ENCODE peak calls at places on chromosomes 6 and 20, in five cellular contexts. J is GM23338, I is keratinocyte, D is SK-N-SH, L is heart right ventricle. K is an unnamed sample.

GRCh38 chr6:154187714-154188113 is 148.7 kb downstream of the OPRM1 start:
- DNase-seq in D (no peak), J (no peak), I (no peak), L (no peak), K (no peak)

GRCh38 chr6:3714111-3714510 is 37.4 kb downstream of the PXDC1 start:
- DNase-seq in I (no peak), L (no peak), D (no peak), J (no peak), K (no peak)

GRCh38 chr6:128757961-128758360 is 125.0 kb upstream of the LAMA2 start:
- DNase-seq in L (no peak), D (no peak), I (peak), J (no peak), K (peak)

GRCh38 chr20:33707668-33708067 is 12.4 kb downstream of the PXMP4 start:
- DNase-seq in I (no peak), J (no peak), D (no peak), L (no peak), K (no peak)

GRCh38 chr6:1850581-1851157 is 241.0 kb downstream of the FOXC1 start:
- DNase-seq in L (no peak), I (no peak), J (no peak), D (peak), K (no peak)

GRCh38 chr20:64222273-64222672 is 33.3 kb upstream of the PCMTD2 start:
- DNase-seq in J (no peak), D (no peak), L (peak), I (peak), K (no peak)

GRCh38 chr6:161761966-161762365 is 488.1 kb upstream of the AGPAT4 start:
- DNase-seq in D (no peak), L (no peak), I (no peak), J (no peak), K (no peak)

GRCh38 chr6:33207569-33208088 is 671 bp upstream of the RING1 start:
- DNase-seq in D (peak), J (peak), I (no peak), L (peak), K (no peak)

GRCh38 chr6:166330612-166331011 is 11.7 kb downstream of the SFT2D1 start:
- DNase-seq in J (peak), L (peak), I (no peak), D (peak), K (no peak)

GRCh38 chr20:8287328-8287727 is 155.3 kb downstream of the PLCB1 start:
- DNase-seq in D (no peak), I (no peak), L (no peak), J (no peak), K (no peak)

GRCh38 chr20:64253000-64253383 is 2.6 kb upstream of the PCMTD2 start:
- DNase-seq in D (no peak), J (no peak), L (no peak), I (no peak), K (no peak)

GRCh38 chr6:30884521-30885480 is 482 bp downstream of the DDR1 start:
- DNase-seq in L (peak), D (peak), I (no peak), J (peak), K (no peak)

GRCh38 chr6:42864602-42865001 is 14.8 kb upstream of the RPL7L1 start:
- DNase-seq in I (no peak), L (no peak), J (no peak), D (no peak), K (no peak)

GRCh38 chr6:135233676-135234491 is 52.8 kb downstream of the MYB start:
- DNase-seq in J (no peak), D (no peak), I (no peak), L (no peak), K (no peak)

GRCh38 chr20:62136283-62137091 is 6.7 kb downstream of the PSMA7 start:
- DNase-seq in J (peak), D (peak), L (peak), I (no peak), K (no peak)

GRCh38 chr20:47204008-47204745 is 152.3 kb downstream of the ZMYND8 start:
- DNase-seq in J (no peak), L (no peak), I (peak), D (no peak), K (peak)

GRCh38 chr6:22682979-22683378 is 113.6 kb downstream of the HDGFL1 start:
- DNase-seq in J (no peak), I (no peak), D (no peak), L (no peak), K (peak)

GRCh38 chr20:53829086-53829703 is 235.6 kb upstream of the ZNF217 start:
- DNase-seq in D (no peak), L (no peak), J (no peak), I (peak), K (peak)

GRCh38 chr6:146913842-146914562 is 290.2 kb upstream of the STXBP5 start:
- DNase-seq in I (peak), L (peak), J (peak), D (peak), K (peak)

GRCh38 chr20:39576786-39577185 is 614.6 kb downstream of the DHX35 start:
- DNase-seq in I (no peak), L (no peak), D (no peak), J (no peak), K (no peak)

GRCh38 chr20:24588047-24588635 is 118.7 kb downstream of the SYNDIG1 start:
- DNase-seq in J (no peak), L (no peak), I (no peak), D (no peak), K (no peak)
- H3K27ac ChIP-seq in J (no peak), L (no peak), I (no peak), D (no peak), K (no peak)

DNA sequence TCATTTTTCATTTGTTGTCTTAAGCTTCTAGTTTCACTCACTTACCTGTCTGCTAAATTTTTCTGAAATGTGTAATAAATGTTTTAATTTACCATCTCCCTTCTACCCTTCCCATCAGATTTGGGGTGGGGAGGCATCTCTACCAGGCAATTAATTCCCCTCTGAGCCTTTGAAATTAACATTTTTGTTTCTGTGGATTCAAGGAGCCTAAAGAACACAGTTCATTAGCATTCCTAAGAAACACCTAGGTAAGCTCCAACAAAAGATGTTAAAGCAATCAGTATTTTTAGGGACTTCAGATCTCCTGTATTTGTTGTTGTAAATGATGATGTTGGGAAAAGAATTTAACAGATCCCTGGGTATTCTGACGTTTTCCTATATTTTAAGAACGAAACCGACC is 6.6 kb downstream of the TOP1 start:
- DNase-seq in I (no peak), D (no peak), L (no peak), J (peak), K (no peak)
- H3K27ac ChIP-seq in I (no peak), D (no peak), L (no peak), J (no peak), K (no peak)

DNA sequence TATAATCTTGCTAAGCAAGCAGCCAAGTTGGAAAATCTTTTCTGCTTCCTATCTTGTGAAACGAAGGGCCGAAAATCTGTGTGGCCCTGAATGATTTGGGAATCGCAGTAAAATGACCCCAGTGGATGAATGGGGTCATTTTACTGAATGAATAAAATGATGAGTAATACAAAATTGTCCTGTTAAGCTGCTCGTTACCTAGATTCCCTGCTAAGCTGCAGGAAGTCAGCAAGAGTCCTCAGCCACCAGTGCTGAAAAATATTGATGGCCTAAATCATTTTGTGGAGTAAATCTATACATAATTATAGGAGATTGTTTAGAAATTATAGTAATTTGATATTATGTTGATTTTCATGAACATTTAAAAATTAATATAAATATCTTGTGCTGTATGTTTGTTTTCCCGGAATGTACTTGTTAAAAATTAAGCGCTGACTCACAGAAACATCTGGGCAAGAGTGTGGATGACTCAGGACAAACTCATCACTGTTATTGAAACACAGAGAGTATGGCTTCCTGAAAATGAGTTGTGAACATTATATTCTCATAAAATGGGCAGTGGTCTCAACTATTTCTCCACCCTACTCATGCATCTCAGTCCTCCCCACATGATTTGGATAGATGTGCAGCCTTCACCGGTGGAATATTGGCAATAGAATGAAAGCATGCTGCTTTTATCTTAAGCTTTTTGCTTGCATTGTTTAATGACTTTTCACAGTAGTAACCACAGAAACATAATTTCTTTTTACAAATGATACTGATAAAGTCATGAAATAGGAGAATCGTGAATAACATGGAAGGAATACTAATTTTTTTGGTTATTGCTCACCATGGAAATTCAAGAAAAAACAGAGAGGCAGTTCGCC is 36.2 kb upstream of the RGS17 start:
- DNase-seq in D (no peak), J (no peak), L (no peak), I (peak), K (peak)
- H3K27ac ChIP-seq in D (peak), J (no peak), L (no peak), I (peak), K (peak)

DNA sequence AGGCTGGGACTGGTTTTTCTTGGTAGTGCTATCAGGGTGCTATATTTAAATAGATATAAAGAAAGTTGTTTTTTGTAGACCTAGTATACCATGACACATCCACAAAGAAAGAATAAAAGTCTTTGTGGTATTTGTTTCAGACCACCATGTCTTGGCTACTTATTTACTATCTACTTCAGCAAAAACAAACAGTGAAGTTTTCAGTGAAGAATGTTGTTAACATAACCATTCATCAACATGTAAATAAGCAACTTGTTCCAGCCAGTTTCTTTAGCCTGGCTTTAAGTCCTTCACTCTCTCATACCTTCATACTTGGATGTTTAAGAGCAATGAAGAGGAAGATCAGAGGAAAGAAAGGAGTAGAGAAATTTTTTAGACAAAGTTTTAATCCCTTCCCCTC is 624.1 kb downstream of the CD109 start:
- DNase-seq in L (no peak), D (no peak), I (no peak), J (peak), K (no peak)
- H3K27ac ChIP-seq in L (no peak), D (no peak), I (no peak), J (peak), K (no peak)

GRCh38 chr6:119034827-119035458 is 43.5 kb downstream of the FAM184A start:
- DNase-seq in J (peak), L (no peak), D (no peak), I (no peak), K (no peak)

GRCh38 chr6:119037264-119037663 is 41.2 kb downstream of the FAM184A start:
- DNase-seq in J (no peak), D (no peak), L (no peak), I (no peak), K (no peak)

GRCh38 chr6:119036076-119036475 is 42.4 kb downstream of the FAM184A start:
- DNase-seq in D (no peak), L (no peak), J (no peak), I (no peak), K (no peak)

GRCh38 chr6:119037941-119038623 is 40.4 kb downstream of the FAM184A start:
- DNase-seq in J (peak), I (no peak), D (no peak), L (no peak), K (no peak)

DNA sequence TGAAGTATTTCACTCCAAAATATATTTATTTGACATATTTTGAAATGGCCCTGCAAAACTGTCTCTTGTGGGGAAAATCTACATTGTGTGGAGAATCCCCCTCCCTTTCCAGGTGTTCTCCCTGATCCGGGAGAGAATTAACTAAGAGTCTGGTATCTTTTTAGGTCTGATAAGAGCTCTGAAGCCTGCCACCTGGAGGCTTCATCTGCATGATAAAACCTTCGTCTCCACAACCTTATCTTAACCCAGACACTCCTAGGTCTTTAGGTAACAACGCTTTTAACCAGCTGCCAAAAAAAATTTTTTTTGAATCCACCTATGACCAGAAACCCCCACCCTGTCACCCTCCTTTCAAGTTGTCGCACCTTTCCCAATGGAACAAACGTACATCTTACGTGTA is 43.0 kb downstream of the FAM184A start:
- DNase-seq in L (no peak), D (no peak), I (no peak), J (peak), K (no peak)
- H3K27ac ChIP-seq in L (no peak), D (no peak), I (no peak), J (peak), K (no peak)

GRCh38 chr20:45328451-45328850 is 19.8 kb downstream of the SDC4 start:
- DNase-seq in D (no peak), I (no peak), L (no peak), J (no peak), K (no peak)
- H3K27ac ChIP-seq in D (no peak), I (no peak), L (no peak), J (no peak), K (no peak)

DNA sequence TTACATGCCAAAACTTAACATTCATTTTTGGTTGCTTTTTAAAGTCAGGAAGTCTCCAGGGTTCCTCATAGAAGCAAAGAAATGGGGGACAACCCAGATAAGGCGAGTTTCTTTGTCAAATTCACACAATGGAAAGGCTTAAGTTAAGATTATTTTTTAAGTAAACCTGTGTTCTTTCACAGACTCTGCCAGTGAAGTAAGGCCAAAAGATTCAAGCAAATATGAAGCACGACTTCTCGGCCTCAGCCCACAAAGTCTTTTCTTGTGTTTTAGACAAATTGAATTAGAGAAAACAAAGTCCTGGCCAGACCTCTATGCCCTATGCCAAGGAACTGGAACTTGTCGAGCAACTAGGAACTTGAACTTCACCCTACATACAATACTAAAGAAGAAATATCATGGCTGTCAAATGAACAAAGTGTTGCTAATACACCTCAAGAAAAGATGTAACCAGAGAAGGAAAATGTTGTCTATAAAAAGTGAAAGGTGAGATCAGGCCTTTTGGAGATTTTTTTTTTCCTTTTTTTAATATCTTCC is 540.0 kb upstream of the JARID2 start:
- DNase-seq in L (no peak), J (no peak), D (no peak), I (no peak), K (no peak)
- H3K27ac ChIP-seq in L (no peak), J (no peak), D (no peak), I (peak), K (peak)

DNA sequence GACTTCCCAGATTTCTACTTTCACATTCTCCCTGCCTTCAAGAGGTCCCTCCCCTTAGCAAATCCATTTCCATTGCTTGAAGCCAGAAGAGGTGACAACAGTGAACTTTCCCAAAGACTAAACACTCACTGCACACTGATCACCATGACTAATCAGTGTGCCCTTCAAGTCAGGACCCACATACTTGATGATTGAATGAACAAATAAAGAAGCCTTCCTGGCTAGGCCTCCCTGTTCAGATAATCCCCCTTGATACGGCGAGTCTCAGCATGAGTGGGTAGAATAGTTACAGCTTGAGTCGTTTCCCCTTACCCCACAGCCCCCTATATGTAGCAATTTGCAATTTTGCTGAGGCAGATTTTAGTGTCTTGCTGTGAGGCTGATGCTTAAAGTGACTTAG is 102.2 kb downstream of the UNC5CL start:
- DNase-seq in J (no peak), I (peak), D (no peak), L (no peak), K (peak)
- H3K27ac ChIP-seq in J (no peak), I (peak), D (no peak), L (no peak), K (peak)

DNA sequence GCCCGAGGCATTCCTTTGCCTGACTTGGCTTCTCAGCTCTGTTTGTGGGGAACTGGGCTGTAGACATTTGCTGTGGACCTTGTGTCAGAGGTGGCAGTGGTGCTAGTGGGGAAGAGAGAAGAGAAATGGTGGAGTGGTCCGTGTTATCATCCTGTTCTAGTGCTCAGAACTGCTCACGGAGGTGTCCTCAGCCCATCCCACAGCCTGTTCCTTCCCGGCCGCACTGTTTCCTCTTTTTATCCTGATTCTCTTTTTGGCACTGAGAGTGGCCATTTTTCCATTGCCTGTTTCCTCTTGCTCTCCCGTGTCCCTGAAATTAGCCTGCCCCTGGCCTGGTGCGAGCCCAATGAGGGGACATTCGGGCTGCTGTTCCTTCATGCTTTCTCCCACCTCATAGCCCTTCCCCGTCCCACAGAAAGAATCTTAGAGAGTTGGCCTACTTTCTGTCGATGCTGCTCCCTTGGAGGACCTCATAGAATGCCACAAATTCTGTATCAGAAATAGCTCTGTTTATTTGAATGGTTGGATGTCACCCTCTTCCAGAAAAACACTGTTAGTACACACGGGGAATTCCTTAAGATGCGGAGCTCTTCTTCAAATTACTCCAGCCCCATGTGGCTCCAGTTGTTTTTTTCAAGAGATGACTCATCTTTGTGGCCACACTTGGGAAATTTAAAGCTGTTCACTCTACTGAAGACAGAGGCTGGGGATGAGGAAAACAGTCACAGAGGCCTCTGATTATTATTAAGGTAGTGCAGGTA is 26.1 kb downstream of the FARS2 start:
- DNase-seq in J (no peak), I (no peak), D (no peak), L (no peak), K (no peak)
- H3K27ac ChIP-seq in J (no peak), I (no peak), D (no peak), L (no peak), K (no peak)

K was measured in epithelial cell of prostate.